ENCODE peak calls at places on chromosome 20, in four cellular contexts. H, I, C and D are unnamed samples. For H3K4me1, the result is how much of the 10 kb centered on the place peaks cover.

GRCh38 chr20:32798046-32798985 is 21.4 kb upstream of the MAPRE1 start:
- DNase-seq in C (no peak), H (no peak), I (no peak), D (no peak)

GRCh38 chr20:4082406-4083102 is 67.2 kb upstream of the RNF24 start:
- DNase-seq in C (peak), I (peak), H (peak), D (no peak)

GRCh38 chr20:5848711-5849505 is 98.7 kb downstream of the SHLD1 start:
- DNase-seq in I (no peak), H (no peak), C (no peak), D (no peak)

GRCh38 chr20:33622705-33623390 is 39.3 kb upstream of the C20orf144 start:
- DNase-seq in C (no peak), H (no peak), I (no peak), D (no peak)

GRCh38 chr20:37893566-37894241 is 9.2 kb upstream of the VSTM2L start:
- DNase-seq in C (no peak), I (no peak), H (no peak), D (no peak)

GRCh38 chr20:62741701-62742491 is 33.3 kb downstream of the NTSR1 start:
- DNase-seq in C (no peak), H (no peak), I (no peak), D (no peak)

GRCh38 chr20:10647471-10647870 is 26.3 kb downstream of the JAG1 start:
- DNase-seq in I (no peak), H (no peak), C (no peak), D (no peak)

GRCh38 chr20:13312300-13312699 is 91.2 kb downstream of the ISM1 start:
- DNase-seq in I (no peak), C (no peak), H (no peak), D (no peak)

GRCh38 chr20:38152175-38153010 is 12.7 kb downstream of the TGM2 start:
- DNase-seq in C (no peak), H (no peak), I (peak), D (peak)

GRCh38 chr20:33851842-33852466 is 40.8 kb downstream of the CHMP4B start:
- DNase-seq in H (no peak), C (no peak), I (no peak), D (no peak)

GRCh38 chr20:8573686-8574085 is 441.6 kb downstream of the PLCB1 start:
- DNase-seq in H (no peak), C (no peak), I (no peak), D (no peak)

GRCh38 chr20:48879609-48880008 is 41.9 kb upstream of the ARFGEF2 start:
- DNase-seq in I (no peak), H (no peak), C (no peak), D (no peak)

GRCh38 chr20:46219920-46220319 is 88.4 kb downstream of the CDH22 start:
- DNase-seq in H (no peak), C (no peak), I (no peak), D (no peak)

GRCh38 chr20:14264869-14265268 is 72.5 kb downstream of the FLRT3 start:
- DNase-seq in H (no peak), C (no peak), I (no peak), D (no peak)

GRCh38 chr20:2653511-2654383 is 1.3 kb downstream of the NOP56 start:
- DNase-seq in C (no peak), H (no peak), I (no peak), D (no peak)

GRCh38 chr20:23436681-23437080 is 2.8 kb upstream of the CSTL1 start:
- DNase-seq in I (no peak), C (no peak), H (no peak), D (no peak)

GRCh38 chr20:63625771-63626423 is 1.0 kb downstream of the GMEB2 start:
- DNase-seq in C (no peak), H (peak), I (peak), D (no peak)

GRCh38 chr20:33947709-33948295 is 45.9 kb upstream of the RALY start:
- DNase-seq in C (no peak), I (no peak), H (peak), D (no peak)

GRCh38 chr20:63553251-63553932 is 567 bp upstream of the FNDC11 start:
- DNase-seq in H (peak), I (peak), C (peak), D (peak)

GRCh38 chr20:41696428-41696827 is 78.3 kb upstream of the CHD6 start:
- DNase-seq in I (no peak), C (no peak), H (no peak), D (no peak)

GRCh38 chr20:51926670-51927305 is 124.5 kb upstream of the SALL4 start:
- DNase-seq in I (no peak), C (no peak), H (no peak), D (no peak)

GRCh38 chr20:59006167-59006863 is 739 bp downstream of the CTSZ start:
- DNase-seq in I (no peak), C (no peak), H (no peak), D (no peak)

GRCh38 chr20:60137657-60138245 is 179.5 kb downstream of the CDH26 start:
- DNase-seq in C (no peak), I (no peak), H (no peak), D (no peak)

GRCh38 chr20:11316244-11316643 is 601.4 kb upstream of the BTBD3 start:
- DNase-seq in C (no peak), H (no peak), I (no peak), D (no peak)

GRCh38 chr20:25247100-25247665 is 702 bp upstream of the PYGB start:
- DNase-seq in C (no peak), H (no peak), I (peak), D (no peak)

GRCh38 chr20:15949391-15949790 is 623.9 kb downstream of the KIF16B start:
- DNase-seq in I (no peak), C (no peak), H (no peak), D (no peak)
- H3K4me1 ChIP-seq in I (under half), C (under half), H (under half), D (under half)

DNA sequence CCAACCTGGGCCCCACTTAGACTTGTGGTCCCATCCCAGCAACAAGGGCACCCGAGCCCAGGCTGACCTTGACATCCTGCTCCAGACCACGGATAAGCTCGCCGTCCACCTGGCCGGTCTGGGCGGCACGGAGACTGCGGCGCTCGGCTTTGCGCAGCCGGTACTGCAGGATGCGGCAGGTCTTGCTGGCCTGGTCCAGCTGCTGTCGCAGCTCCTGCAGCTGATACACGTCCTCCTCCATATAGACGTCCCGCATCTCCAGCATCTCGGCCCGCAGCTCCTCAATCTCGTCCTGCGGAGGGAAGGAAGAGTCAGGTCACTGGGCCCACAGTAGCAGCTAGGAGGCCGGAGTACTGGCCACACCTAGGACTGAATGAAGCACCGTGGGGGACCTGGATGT is 36.8 kb upstream of the TLDC2 start:
- DNase-seq in H (no peak), I (no peak), C (no peak), D (no peak)
- H3K4me1 ChIP-seq in H (under half), I (under half), C (under half), D (half or more)

GRCh38 chr20:50376179-50376887 is 133.8 kb upstream of the PTPN1 start:
- DNase-seq in H (no peak), C (no peak), I (no peak), D (no peak)

GRCh38 chr20:50376888-50377459 is 133.2 kb upstream of the PTPN1 start:
- DNase-seq in I (no peak), H (no peak), C (no peak), D (no peak)

GRCh38 chr20:50379049-50379990 is 130.9 kb upstream of the PTPN1 start:
- DNase-seq in I (peak), H (no peak), C (no peak), D (peak)

GRCh38 chr20:50379991-50380696 is 130.0 kb upstream of the PTPN1 start:
- DNase-seq in C (no peak), I (no peak), H (no peak), D (no peak)

DNA sequence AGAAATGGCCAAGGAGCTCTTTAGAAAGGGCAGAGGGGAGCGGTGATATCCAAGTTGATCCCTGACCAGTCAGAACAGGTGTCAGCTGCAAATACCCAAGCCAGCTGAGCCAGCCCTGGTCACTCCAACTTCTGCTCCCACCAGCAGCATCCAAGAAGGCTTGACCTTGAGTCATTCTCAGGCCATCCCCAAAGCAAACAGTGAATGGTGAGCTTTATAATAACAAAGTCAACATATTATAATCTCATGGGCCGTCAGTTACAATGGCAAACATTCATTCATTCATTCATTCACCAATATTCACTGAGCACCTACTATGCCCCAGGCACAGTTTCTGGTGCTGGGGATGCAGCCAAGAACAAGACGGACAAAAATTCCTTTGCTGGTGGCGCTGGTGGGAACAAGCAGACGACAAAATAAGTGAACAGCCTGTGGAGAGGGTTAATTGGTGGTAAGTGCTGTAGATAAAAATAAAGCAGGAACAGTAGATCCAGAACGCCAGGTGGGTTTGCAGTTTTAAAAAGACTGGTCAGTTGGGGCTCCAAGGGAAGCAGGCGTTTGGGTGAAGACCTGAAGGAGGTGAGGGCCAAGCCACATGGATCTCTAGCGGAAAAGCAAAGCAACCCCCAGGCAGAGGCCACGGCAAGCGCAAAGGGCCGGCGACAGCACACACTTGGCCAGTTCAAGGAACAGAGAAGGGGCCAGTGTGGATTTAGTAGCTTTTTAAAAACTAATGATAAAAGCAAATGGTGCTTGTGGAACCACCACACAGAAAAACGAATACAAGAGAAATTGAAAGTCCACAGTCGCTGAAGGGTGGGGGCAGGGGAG is 131.8 kb upstream of the PTPN1 start:
- DNase-seq in I (no peak), C (no peak), H (no peak), D (no peak)
- H3K4me1 ChIP-seq in I (under half), C (under half), H (under half), D (under half)

DNA sequence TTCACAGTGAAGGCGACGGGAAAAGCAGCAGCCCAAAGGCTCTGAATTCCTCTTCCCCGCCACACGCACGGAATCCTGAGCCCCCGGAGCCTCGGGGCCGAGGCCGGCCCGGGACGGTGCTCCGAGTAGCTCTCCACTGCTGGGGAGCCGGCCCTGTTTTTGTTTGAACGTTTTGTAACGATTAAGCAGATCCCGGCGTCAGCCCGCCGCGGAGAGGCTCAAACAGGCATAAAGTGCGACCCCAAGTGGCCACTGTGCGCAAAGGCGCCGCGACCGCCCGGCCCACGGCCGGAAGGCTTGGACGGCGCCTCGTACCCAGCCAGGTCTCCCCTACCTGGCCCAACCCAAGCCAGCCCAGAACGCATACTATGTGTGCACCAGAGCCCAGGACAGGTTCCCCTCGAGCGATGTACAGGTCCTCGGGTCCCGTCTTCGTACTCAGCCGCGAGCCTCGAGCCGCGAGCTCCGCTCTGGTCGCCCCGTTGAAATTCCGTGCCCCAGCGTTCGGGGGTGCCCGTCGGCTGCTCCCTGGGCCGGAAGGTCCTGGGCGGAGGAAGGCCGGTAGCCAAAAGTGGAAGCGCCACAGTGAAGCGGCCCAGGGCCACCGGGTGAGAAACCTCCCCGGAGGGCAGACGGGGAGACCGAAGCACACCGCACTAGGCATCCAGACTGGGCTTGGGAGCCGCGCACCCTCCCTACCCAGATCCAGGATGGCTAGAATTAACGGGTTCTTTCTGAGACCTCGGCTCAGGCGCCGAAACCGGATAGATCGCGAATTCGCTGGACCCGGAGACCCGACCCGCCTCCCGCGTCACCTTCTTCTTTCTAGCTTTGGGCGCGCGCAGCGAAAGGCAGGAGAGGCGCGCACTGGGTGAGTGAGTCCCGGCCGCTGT is 1.2 kb upstream of the MAFB start:
- DNase-seq in H (peak), I (peak), C (no peak), D (no peak)
- H3K4me1 ChIP-seq in H (under half), I (under half), C (under half), D (under half)

DNA sequence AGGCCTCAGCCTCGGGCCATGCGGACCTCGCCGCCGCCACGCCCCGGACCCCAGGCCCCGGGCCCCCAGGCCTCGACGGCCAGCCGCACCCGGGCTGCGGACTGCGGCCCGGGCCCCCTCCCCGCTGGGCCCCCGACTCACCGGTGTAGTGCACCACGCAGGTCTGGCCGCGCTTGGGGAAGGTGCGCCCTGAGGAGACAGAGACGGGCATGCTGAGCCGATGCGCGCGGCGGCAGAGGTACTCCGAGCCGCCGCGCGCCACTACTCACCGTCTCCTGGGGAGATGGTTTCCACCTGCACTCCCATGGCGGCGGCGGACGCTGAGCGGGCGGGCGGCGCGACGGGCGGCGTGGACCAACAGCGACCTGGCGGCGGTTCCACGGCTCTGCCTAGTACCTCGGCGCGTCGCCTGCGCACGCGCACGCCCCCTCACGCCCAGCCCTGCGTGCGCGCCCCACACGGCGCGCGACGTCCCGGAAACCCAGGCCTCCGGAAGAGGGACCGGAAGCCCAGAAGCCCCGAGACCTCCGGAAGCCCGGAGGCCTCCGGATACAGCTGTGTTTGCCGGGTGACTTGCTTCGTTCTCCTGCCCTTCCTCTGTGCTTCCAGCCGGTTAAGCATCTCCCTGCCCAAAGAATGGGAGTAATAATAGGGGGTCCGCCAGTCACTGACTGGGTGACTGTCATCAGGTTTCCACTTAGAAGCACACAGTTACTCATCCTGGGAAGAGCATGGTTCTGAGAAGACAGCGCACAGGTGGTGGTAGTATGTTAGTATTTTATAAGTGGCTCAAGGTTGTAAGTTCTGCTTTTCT is at the start of gene FKBP1A:
- DNase-seq in C (peak), H (peak), I (peak), D (peak)
- H3K4me1 ChIP-seq in C (under half), H (half or more), I (under half), D (under half)

DNA sequence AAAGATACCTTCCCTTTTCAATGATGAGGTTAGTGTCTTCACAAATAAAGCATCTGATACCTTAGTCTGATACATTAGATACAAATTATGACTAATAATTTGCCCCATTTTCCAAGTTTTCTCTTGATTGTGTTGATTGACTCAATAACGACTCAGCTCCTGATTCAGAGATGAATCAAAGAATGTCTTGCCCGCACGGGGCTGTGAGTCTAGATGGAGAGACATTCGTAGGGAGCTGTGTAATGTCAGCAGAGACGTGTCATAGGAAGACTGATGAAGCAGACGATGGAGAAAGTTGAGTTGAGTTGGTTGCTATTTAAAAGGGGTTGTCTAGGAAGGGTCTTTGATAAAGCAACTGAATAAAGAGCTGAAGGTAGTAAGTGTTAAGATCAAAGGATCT is 78.2 kb downstream of the TSHZ2 start:
- DNase-seq in I (no peak), H (no peak), C (no peak), D (no peak)
- H3K4me1 ChIP-seq in I (under half), H (under half), C (under half), D (under half)

GRCh38 chr20:17969276-17969883 is 562 bp downstream of the MGME1 start:
- DNase-seq in I (peak), H (peak), C (peak), D (no peak)
- H3K4me1 ChIP-seq in I (half or more), H (half or more), C (under half), D (half or more)